ENCODE peak calls at places on chromosomes 1 and 21, in seven cellular contexts. L is MM.1S, G is spleen, N is body of pancreas, Y is tibial nerve, K is transverse colon, S is lung. P is an unnamed sample.

GRCh38 chr1:48616710-48617109 is 144.7 kb upstream of the SPATA6 start:
- DNase-seq in L (no peak), G (no peak), N (no peak), Y (no peak), K (no peak), S (no peak), P (no peak)

GRCh38 chr1:72649974-72650373 is 367.6 kb upstream of the NEGR1 start:
- DNase-seq in L (no peak), G (no peak), N (no peak), Y (no peak), K (no peak), S (no peak), P (no peak)

GRCh38 chr1:184437306-184437705 is 50.5 kb downstream of the C1orf21 start:
- DNase-seq in L (no peak), G (no peak), N (peak), Y (no peak), K (peak), S (no peak), P (peak)

GRCh38 chr1:101781437-101781836 is 215.3 kb downstream of the OLFM3 start:
- DNase-seq in L (peak), G (no peak), N (no peak), Y (no peak), K (no peak), S (peak), P (no peak)

GRCh38 chr1:111481387-111482221 is 7.8 kb downstream of the C1orf162 start:
- DNase-seq in L (peak), G (peak), N (peak), Y (peak), K (peak), S (peak), P (peak)

GRCh38 chr21:42630626-42631025 is 22.8 kb upstream of the PDE9A start:
- DNase-seq in L (no peak), G (peak), N (peak), Y (no peak), K (peak), S (no peak), P (no peak)

GRCh38 chr1:78728359-78728758 is 78.7 kb downstream of the IFI44 start:
- DNase-seq in L (no peak), G (no peak), N (no peak), Y (no peak), K (no peak), S (no peak), P (no peak)

GRCh38 chr1:107309962-107310361 is 169.1 kb downstream of the NTNG1 start:
- DNase-seq in L (peak), G (no peak), N (no peak), Y (no peak), K (no peak), S (no peak), P (no peak)

GRCh38 chr1:12745126-12745991 is 641 bp upstream of the CFAP107 start:
- DNase-seq in L (no peak), G (no peak), N (no peak), Y (no peak), K (no peak), S (no peak), P (no peak)

GRCh38 chr1:68197891-68198290 is 34.4 kb downstream of the WLS start:
- DNase-seq in L (no peak), G (no peak), N (peak), Y (no peak), K (no peak), S (no peak), P (no peak)

GRCh38 chr1:100627018-100627716 is 89.2 kb downstream of the GPR88 start:
- DNase-seq in L (no peak), G (no peak), N (no peak), Y (no peak), K (no peak), S (no peak), P (no peak)

GRCh38 chr1:51284487-51284954 is 45.8 kb downstream of the TTC39A start:
- DNase-seq in L (no peak), G (no peak), N (peak), Y (no peak), K (peak), S (peak), P (peak)

GRCh38 chr1:237186733-237187132 is 144.7 kb downstream of the RYR2 start:
- DNase-seq in L (no peak), G (no peak), N (no peak), Y (no peak), K (no peak), S (no peak), P (no peak)

GRCh38 chr1:234999513-234999940 is 129.1 kb downstream of the TOMM20 start:
- DNase-seq in L (no peak), G (no peak), N (no peak), Y (no peak), K (no peak), S (no peak), P (no peak)

GRCh38 chr1:211653907-211654553 is 21.4 kb downstream of the NEK2 start:
- DNase-seq in L (no peak), G (no peak), N (no peak), Y (no peak), K (no peak), S (no peak), P (no peak)

GRCh38 chr1:170520601-170521000 is 11.4 kb upstream of the GORAB start:
- DNase-seq in L (no peak), G (no peak), N (no peak), Y (no peak), K (no peak), S (no peak), P (no peak)

GRCh38 chr1:202009326-202010031 is 908 bp upstream of the ELF3 start:
- DNase-seq in L (peak), G (peak), N (peak), Y (peak), K (peak), S (peak), P (peak)

GRCh38 chr21:34330055-34330454 is 33.8 kb upstream of the KCNE2 start:
- DNase-seq in L (no peak), G (no peak), N (no peak), Y (no peak), K (no peak), S (no peak), P (no peak)

GRCh38 chr1:115277276-115277675 is 60.8 kb downstream of the NGF start:
- DNase-seq in L (no peak), G (no peak), N (no peak), Y (no peak), K (no peak), S (no peak), P (no peak)

GRCh38 chr1:65065535-65066378 is 82.2 kb upstream of the AK4 start:
- DNase-seq in L (no peak), G (peak), N (peak), Y (no peak), K (peak), S (no peak), P (peak)

GRCh38 chr1:2388004-2388913 is 3.1 kb downstream of the MORN1 start:
- DNase-seq in L (no peak), G (peak), N (no peak), Y (no peak), K (no peak), S (no peak), P (no peak)

GRCh38 chr1:219573960-219574359 is 38.9 kb downstream of the ZC3H11B start:
- DNase-seq in L (no peak), G (no peak), N (no peak), Y (no peak), K (no peak), S (no peak), P (no peak)

GRCh38 chr1:219576931-219577330 is 36.0 kb downstream of the ZC3H11B start:
- DNase-seq in L (no peak), G (no peak), N (no peak), Y (no peak), K (no peak), S (no peak), P (no peak)

GRCh38 chr1:219574484-219575087 is 38.3 kb downstream of the ZC3H11B start:
- DNase-seq in L (no peak), G (no peak), N (no peak), Y (no peak), K (no peak), S (no peak), P (no peak)

GRCh38 chr1:219575563-219575962 is 37.3 kb downstream of the ZC3H11B start:
- DNase-seq in L (no peak), G (no peak), N (no peak), Y (no peak), K (no peak), S (no peak), P (no peak)

GRCh38 chr1:219573158-219573557 is 39.7 kb downstream of the ZC3H11B start:
- DNase-seq in L (no peak), G (no peak), N (no peak), Y (no peak), K (no peak), S (no peak), P (no peak)
- H3K27ac ChIP-seq in L (no peak), G (no peak), N (no peak), Y (no peak), K (no peak), S (no peak), P (no peak)

DNA sequence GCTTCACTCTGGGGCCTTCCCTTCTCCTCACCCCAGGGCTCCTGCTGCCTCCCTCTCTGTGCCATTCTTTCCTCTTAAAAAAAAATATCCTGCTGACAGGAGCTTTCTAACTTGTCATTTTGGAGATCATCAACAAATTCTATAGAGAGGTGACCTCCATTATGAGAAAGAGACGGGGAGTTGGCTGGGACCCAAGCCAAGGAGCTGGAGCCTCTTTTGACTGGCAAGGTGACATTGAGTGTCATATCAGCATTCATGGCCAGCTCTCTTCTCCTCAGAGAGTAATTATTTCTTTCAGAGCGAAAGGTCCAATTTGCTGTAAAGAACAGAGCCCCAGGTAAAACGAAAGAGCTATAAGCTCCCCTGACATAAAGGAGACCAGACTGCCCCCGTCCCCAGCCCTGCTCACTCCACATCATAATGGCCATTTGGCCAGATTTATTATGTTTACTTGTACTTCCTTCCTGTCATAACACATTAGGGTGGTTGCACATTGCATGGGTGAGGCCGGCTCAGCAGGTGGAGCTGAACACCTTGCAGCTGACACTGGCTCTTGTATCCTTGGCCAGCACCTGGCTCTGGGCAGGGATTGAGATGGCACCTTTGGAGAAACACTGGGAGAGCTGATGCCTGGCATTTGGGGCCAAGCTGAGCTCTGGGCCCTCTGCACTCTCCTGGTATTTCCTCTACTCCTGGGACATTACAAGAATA is 404.0 kb upstream of the VAMP3 start:
- DNase-seq in L (no peak), G (no peak), N (peak), Y (no peak), K (peak), S (no peak), P (no peak)
- H3K27ac ChIP-seq in L (no peak), G (no peak), N (no peak), Y (no peak), K (no peak), S (no peak), P (no peak)

DNA sequence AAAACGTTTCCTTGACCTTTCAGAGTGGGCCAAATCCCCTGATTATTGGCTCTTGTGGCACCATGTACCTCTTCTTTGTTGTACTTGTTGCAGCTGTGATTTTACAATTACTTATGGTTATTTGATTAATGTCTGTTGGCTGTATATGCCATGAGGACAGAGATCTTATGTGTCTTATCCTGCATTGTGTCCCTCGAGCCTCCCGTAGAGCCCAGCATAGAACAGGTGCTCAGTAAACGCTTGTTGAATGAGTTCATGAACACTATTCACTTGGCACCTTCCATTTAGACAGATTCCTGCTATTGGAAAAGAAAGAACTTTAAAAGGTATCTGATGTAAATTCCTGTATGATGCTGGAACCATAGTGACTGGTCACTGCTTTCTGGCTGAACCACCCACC is 48.4 kb downstream of the PGM1 start:
- DNase-seq in L (no peak), G (no peak), N (no peak), Y (no peak), K (no peak), S (no peak), P (no peak)
- H3K27ac ChIP-seq in L (no peak), G (no peak), N (peak), Y (no peak), K (peak), S (no peak), P (peak)

DNA sequence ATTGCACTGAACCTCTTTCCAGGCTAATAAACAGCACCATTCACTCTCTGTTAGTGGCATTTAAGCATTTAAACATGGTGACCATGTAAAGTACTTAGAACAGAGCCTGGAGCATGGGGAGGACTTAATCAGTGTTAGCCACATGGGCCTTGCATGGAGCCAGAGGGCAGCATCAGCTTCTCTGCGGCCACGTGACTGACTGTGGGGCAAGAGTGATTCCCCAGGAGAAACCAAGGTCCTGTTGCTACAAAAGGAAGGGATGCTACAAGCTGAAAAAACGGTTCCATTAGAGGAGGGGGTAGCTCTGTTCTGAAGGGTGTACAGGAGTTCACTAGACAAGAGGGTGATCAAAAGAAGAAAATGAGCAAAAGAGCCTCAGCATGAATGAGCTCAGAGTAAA is 256.8 kb downstream of the MATN1 start:
- DNase-seq in L (no peak), G (peak), N (no peak), Y (no peak), K (no peak), S (no peak), P (no peak)
- H3K27ac ChIP-seq in L (no peak), G (no peak), N (no peak), Y (no peak), K (no peak), S (no peak), P (no peak)

DNA sequence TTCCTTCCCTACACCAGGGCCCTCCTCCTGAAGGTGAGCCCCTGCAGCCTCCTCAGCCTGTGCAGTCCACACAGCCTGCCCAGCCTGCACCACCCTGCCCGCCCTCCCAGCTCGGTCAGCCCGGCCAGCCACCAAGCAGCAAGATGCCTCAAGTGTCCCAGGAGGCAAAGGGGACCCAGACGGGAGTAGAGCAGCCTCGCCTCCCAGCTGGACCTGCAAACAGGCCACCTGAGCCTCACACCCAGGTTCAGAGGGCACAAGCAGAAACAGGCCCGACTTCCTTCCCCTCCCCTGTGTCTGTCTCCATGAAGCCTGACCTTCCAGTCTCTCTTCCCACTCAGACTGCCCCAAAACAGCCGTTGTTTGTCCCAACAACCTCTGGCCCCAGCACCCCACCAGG is 38.8 kb downstream of the ZBTB17 start:
- DNase-seq in L (no peak), G (no peak), N (no peak), Y (no peak), K (no peak), S (no peak), P (peak)
- H3K27ac ChIP-seq in L (no peak), G (no peak), N (peak), Y (no peak), K (no peak), S (peak), P (no peak)

P was measured in stomach.